ENCODE peak calls at places on chromosomes 4 and X, in ten cellular contexts. One of them, this sample, is unnamed.
A peak's percentile ranks its signal among the peaks of the same experiment; 100 is the strongest.

GRCh38 chr4:150679018-150679766 is 97.2 kb downstream of the MAB21L2 start:
- DNase-seq in GM12864: no peak
- DNase-seq in pulmonary artery endothelial cell: no peak
- DNase-seq in stimulated activated CD8-positive, alpha-beta memory T cell treated with anti-CD3 and anti-CD28 coated beads, Interleukin-15, amount 100 ng/mL, for 4 hours: no peak
- DNase-seq in GM04503: no peak
- DNase-seq in activated CD4-positive, alpha-beta memory T cell treated with anti-CD3 and anti-CD28 coated beads for 36 hours: no peak
- DNase-seq in WTC11: no peak
- DNase-seq in NCI-H69: peak; percentile 24
- DNase-seq in mammary epithelial cell: peak; percentile 35
- DNase-seq in amygdala: no peak
- DNase-seq in this sample: peak; percentile 5

GRCh38 chr4:74320559-74321118 is 12.4 kb downstream of the EPGN start:
- DNase-seq in GM12864: peak; percentile 15
- DNase-seq in pulmonary artery endothelial cell: peak; percentile 24
- DNase-seq in stimulated activated CD8-positive, alpha-beta memory T cell treated with anti-CD3 and anti-CD28 coated beads, Interleukin-15, amount 100 ng/mL, for 4 hours: peak; percentile 19
- DNase-seq in GM04503: no peak
- DNase-seq in activated CD4-positive, alpha-beta memory T cell treated with anti-CD3 and anti-CD28 coated beads for 36 hours: peak; percentile 48
- DNase-seq in WTC11: peak; percentile 52
- DNase-seq in NCI-H69: peak; percentile 66
- DNase-seq in mammary epithelial cell: peak; percentile 90
- DNase-seq in amygdala: no peak
- DNase-seq in this sample: peak; percentile 79

GRCh38 chrX:150680974-150681373 is 12.2 kb upstream of the MTMR1 start:
- DNase-seq in GM12864: no peak
- DNase-seq in pulmonary artery endothelial cell: no peak
- DNase-seq in stimulated activated CD8-positive, alpha-beta memory T cell treated with anti-CD3 and anti-CD28 coated beads, Interleukin-15, amount 100 ng/mL, for 4 hours: no peak
- DNase-seq in GM04503: no peak
- DNase-seq in activated CD4-positive, alpha-beta memory T cell treated with anti-CD3 and anti-CD28 coated beads for 36 hours: peak; percentile 18
- DNase-seq in WTC11: no peak
- DNase-seq in NCI-H69: peak; percentile 52
- DNase-seq in mammary epithelial cell: peak; percentile 37
- DNase-seq in amygdala: no peak
- DNase-seq in this sample: peak; percentile 38

GRCh38 chr4:8328866-8329559 is 59.5 kb downstream of the HTRA3 start:
- DNase-seq in GM12864: no peak
- DNase-seq in pulmonary artery endothelial cell: no peak
- DNase-seq in stimulated activated CD8-positive, alpha-beta memory T cell treated with anti-CD3 and anti-CD28 coated beads, Interleukin-15, amount 100 ng/mL, for 4 hours: no peak
- DNase-seq in GM04503: no peak
- DNase-seq in activated CD4-positive, alpha-beta memory T cell treated with anti-CD3 and anti-CD28 coated beads for 36 hours: no peak
- DNase-seq in WTC11: no peak
- DNase-seq in NCI-H69: no peak
- DNase-seq in mammary epithelial cell: no peak
- DNase-seq in amygdala: no peak
- DNase-seq in this sample: no peak

GRCh38 chr4:100100985-100101384 is 89.3 kb downstream of the DDIT4L start:
- DNase-seq in GM12864: no peak
- DNase-seq in pulmonary artery endothelial cell: no peak
- DNase-seq in stimulated activated CD8-positive, alpha-beta memory T cell treated with anti-CD3 and anti-CD28 coated beads, Interleukin-15, amount 100 ng/mL, for 4 hours: no peak
- DNase-seq in GM04503: no peak
- DNase-seq in activated CD4-positive, alpha-beta memory T cell treated with anti-CD3 and anti-CD28 coated beads for 36 hours: no peak
- DNase-seq in WTC11: no peak
- DNase-seq in NCI-H69: no peak
- DNase-seq in mammary epithelial cell: no peak
- DNase-seq in amygdala: no peak
- DNase-seq in this sample: no peak

GRCh38 chr4:27861381-27861787 is 1000.7 kb downstream of the STIM2 start:
- DNase-seq in GM12864: no peak
- DNase-seq in pulmonary artery endothelial cell: no peak
- DNase-seq in stimulated activated CD8-positive, alpha-beta memory T cell treated with anti-CD3 and anti-CD28 coated beads, Interleukin-15, amount 100 ng/mL, for 4 hours: no peak
- DNase-seq in GM04503: no peak
- DNase-seq in activated CD4-positive, alpha-beta memory T cell treated with anti-CD3 and anti-CD28 coated beads for 36 hours: no peak
- DNase-seq in WTC11: peak; percentile 50
- DNase-seq in NCI-H69: peak; percentile 64
- DNase-seq in mammary epithelial cell: peak; percentile 63
- DNase-seq in amygdala: no peak
- DNase-seq in this sample: peak; percentile 65

GRCh38 chr4:84394386-84394785 is 104.7 kb downstream of the NKX6-1 start:
- DNase-seq in GM12864: no peak
- DNase-seq in pulmonary artery endothelial cell: no peak
- DNase-seq in stimulated activated CD8-positive, alpha-beta memory T cell treated with anti-CD3 and anti-CD28 coated beads, Interleukin-15, amount 100 ng/mL, for 4 hours: no peak
- DNase-seq in GM04503: no peak
- DNase-seq in activated CD4-positive, alpha-beta memory T cell treated with anti-CD3 and anti-CD28 coated beads for 36 hours: no peak
- DNase-seq in WTC11: no peak
- DNase-seq in NCI-H69: no peak
- DNase-seq in mammary epithelial cell: no peak
- DNase-seq in amygdala: no peak
- DNase-seq in this sample: no peak

GRCh38 chr4:70556856-70557255 is 35.2 kb upstream of the AMBN start:
- DNase-seq in GM12864: no peak
- DNase-seq in pulmonary artery endothelial cell: no peak
- DNase-seq in stimulated activated CD8-positive, alpha-beta memory T cell treated with anti-CD3 and anti-CD28 coated beads, Interleukin-15, amount 100 ng/mL, for 4 hours: no peak
- DNase-seq in GM04503: no peak
- DNase-seq in activated CD4-positive, alpha-beta memory T cell treated with anti-CD3 and anti-CD28 coated beads for 36 hours: no peak
- DNase-seq in WTC11: no peak
- DNase-seq in NCI-H69: no peak
- DNase-seq in mammary epithelial cell: peak; percentile 35
- DNase-seq in amygdala: no peak
- DNase-seq in this sample: no peak

GRCh38 chrX:56588397-56589188 is 25.2 kb downstream of the UBQLN2 start:
- DNase-seq in GM12864: no peak
- DNase-seq in pulmonary artery endothelial cell: no peak
- DNase-seq in stimulated activated CD8-positive, alpha-beta memory T cell treated with anti-CD3 and anti-CD28 coated beads, Interleukin-15, amount 100 ng/mL, for 4 hours: no peak
- DNase-seq in GM04503: no peak
- DNase-seq in activated CD4-positive, alpha-beta memory T cell treated with anti-CD3 and anti-CD28 coated beads for 36 hours: no peak
- DNase-seq in WTC11: no peak
- DNase-seq in NCI-H69: no peak
- DNase-seq in mammary epithelial cell: peak; percentile 27
- DNase-seq in amygdala: no peak
- DNase-seq in this sample: no peak

GRCh38 chrX:145393702-145394235 is 146.5 kb downstream of the SPANXN1 start:
- DNase-seq in GM12864: no peak
- DNase-seq in pulmonary artery endothelial cell: no peak
- DNase-seq in stimulated activated CD8-positive, alpha-beta memory T cell treated with anti-CD3 and anti-CD28 coated beads, Interleukin-15, amount 100 ng/mL, for 4 hours: no peak
- DNase-seq in GM04503: no peak
- DNase-seq in activated CD4-positive, alpha-beta memory T cell treated with anti-CD3 and anti-CD28 coated beads for 36 hours: no peak
- DNase-seq in WTC11: no peak
- DNase-seq in NCI-H69: no peak
- DNase-seq in mammary epithelial cell: no peak
- DNase-seq in amygdala: no peak
- DNase-seq in this sample: no peak

GRCh38 chrX:25523574-25523973 is 507.8 kb upstream of the ARX start:
- DNase-seq in GM12864: no peak
- DNase-seq in pulmonary artery endothelial cell: peak; percentile 33
- DNase-seq in stimulated activated CD8-positive, alpha-beta memory T cell treated with anti-CD3 and anti-CD28 coated beads, Interleukin-15, amount 100 ng/mL, for 4 hours: no peak
- DNase-seq in GM04503: no peak
- DNase-seq in activated CD4-positive, alpha-beta memory T cell treated with anti-CD3 and anti-CD28 coated beads for 36 hours: no peak
- DNase-seq in WTC11: peak; percentile 32
- DNase-seq in NCI-H69: peak; percentile 62
- DNase-seq in mammary epithelial cell: peak; percentile 3
- DNase-seq in amygdala: no peak
- DNase-seq in this sample: peak; percentile 71

GRCh38 chr4:137644201-137644600 is 111.9 kb upstream of the PCDH18 start:
- DNase-seq in GM12864: no peak
- DNase-seq in pulmonary artery endothelial cell: no peak
- DNase-seq in stimulated activated CD8-positive, alpha-beta memory T cell treated with anti-CD3 and anti-CD28 coated beads, Interleukin-15, amount 100 ng/mL, for 4 hours: no peak
- DNase-seq in GM04503: no peak
- DNase-seq in activated CD4-positive, alpha-beta memory T cell treated with anti-CD3 and anti-CD28 coated beads for 36 hours: no peak
- DNase-seq in WTC11: no peak
- DNase-seq in NCI-H69: no peak
- DNase-seq in mammary epithelial cell: no peak
- DNase-seq in amygdala: no peak
- DNase-seq in this sample: no peak

GRCh38 chr4:55758570-55758969 is 61.0 kb upstream of the EXOC1L start:
- DNase-seq in GM12864: no peak
- DNase-seq in pulmonary artery endothelial cell: no peak
- DNase-seq in stimulated activated CD8-positive, alpha-beta memory T cell treated with anti-CD3 and anti-CD28 coated beads, Interleukin-15, amount 100 ng/mL, for 4 hours: no peak
- DNase-seq in GM04503: no peak
- DNase-seq in activated CD4-positive, alpha-beta memory T cell treated with anti-CD3 and anti-CD28 coated beads for 36 hours: no peak
- DNase-seq in WTC11: no peak
- DNase-seq in NCI-H69: peak; percentile 78
- DNase-seq in mammary epithelial cell: no peak
- DNase-seq in amygdala: no peak
- DNase-seq in this sample: peak; percentile 4

GRCh38 chr4:41256740-41257256 is at the start of gene UCHL1:
- DNase-seq in GM12864: peak; percentile 80
- DNase-seq in pulmonary artery endothelial cell: peak; percentile 20
- DNase-seq in stimulated activated CD8-positive, alpha-beta memory T cell treated with anti-CD3 and anti-CD28 coated beads, Interleukin-15, amount 100 ng/mL, for 4 hours: no peak
- DNase-seq in GM04503: no peak
- DNase-seq in activated CD4-positive, alpha-beta memory T cell treated with anti-CD3 and anti-CD28 coated beads for 36 hours: peak; percentile 9
- DNase-seq in WTC11: peak; percentile 96
- DNase-seq in NCI-H69: peak; percentile 95
- DNase-seq in mammary epithelial cell: no peak
- DNase-seq in amygdala: peak; percentile 70
- DNase-seq in this sample: peak; percentile 96

This sample was measured in left kidney.